ENCODE peak calls at places on chromosomes 6 and 20, in ten cellular contexts. M is heart left ventricle, L is HepG2, X is transverse colon, W is A549, U is esophagus squamous epithelium, Y is right lobe of liver, A is body of pancreas, D is H1, J is stomach. G is an unnamed sample.

GRCh38 chr20:49151437-49151836 is 36.7 kb downstream of the STAU1 start:
- DNase-seq in X (no peak), L (no peak), M (no peak), J (no peak), Y (no peak), W (no peak), A (no peak), D (no peak), U (no peak), G (no peak)

GRCh38 chr20:15772826-15773225 is 800.4 kb downstream of the KIF16B start:
- DNase-seq in D (no peak), M (no peak), U (no peak), Y (no peak), W (no peak), A (no peak), J (no peak), L (no peak), X (no peak), G (no peak)

GRCh38 chr6:65760285-65760684 is 53.3 kb upstream of the EYS start:
- DNase-seq in U (no peak), D (no peak), M (no peak), J (no peak), Y (no peak), W (peak), L (peak), A (no peak), X (no peak), G (no peak)

GRCh38 chr6:161486326-161486725 is 212.5 kb upstream of the AGPAT4 start:
- DNase-seq in X (no peak), W (peak), J (no peak), D (no peak), M (no peak), U (no peak), L (no peak), A (peak), Y (no peak), G (no peak)

GRCh38 chr6:6006428-6007310 is at the start of gene NRN1:
- DNase-seq in M (no peak), X (no peak), W (no peak), Y (no peak), U (no peak), D (no peak), J (no peak), L (no peak), A (no peak), G (no peak)

GRCh38 chr20:63268671-63269439 is 3.8 kb upstream of the ARFGAP1 start:
- DNase-seq in W (no peak), D (no peak), J (no peak), M (no peak), L (peak), U (no peak), Y (no peak), A (no peak), X (no peak), G (no peak)

GRCh38 chr6:30939473-30939872 is 1.3 kb upstream of the MUCL3 start:
- DNase-seq in L (no peak), D (no peak), X (no peak), A (peak), M (no peak), U (no peak), J (peak), Y (no peak), W (no peak), G (no peak)

GRCh38 chr20:48592107-48592940 is 235.5 kb downstream of the PREX1 start:
- DNase-seq in W (no peak), L (no peak), M (no peak), D (no peak), J (no peak), A (no peak), Y (no peak), U (no peak), X (no peak), G (peak)

GRCh38 chr6:138487122-138487604 is 12.1 kb downstream of the NHSL1 start:
- DNase-seq in U (no peak), A (no peak), J (no peak), M (no peak), X (no peak), D (no peak), L (no peak), W (no peak), Y (no peak), G (no peak)

GRCh38 chr20:11216451-11217314 is 542.9 kb upstream of the JAG1 start:
- DNase-seq in L (peak), U (no peak), J (no peak), A (peak), M (no peak), Y (no peak), W (peak), X (no peak), D (no peak), G (no peak)

GRCh38 chr6:168419569-168419968 is 21.4 kb upstream of the SMOC2 start:
- DNase-seq in W (no peak), J (no peak), A (no peak), U (no peak), Y (no peak), X (no peak), L (no peak), D (no peak), M (no peak), G (no peak)

GRCh38 chr6:36963451-36964290 is 9.1 kb downstream of the PI16 start:
- DNase-seq in X (peak), D (no peak), W (no peak), Y (no peak), A (peak), L (no peak), U (no peak), M (peak), J (no peak), G (no peak)

GRCh38 chr20:25246182-25246943 is 1.5 kb upstream of the PYGB start:
- DNase-seq in A (no peak), U (no peak), W (no peak), X (peak), J (no peak), Y (no peak), M (no peak), L (no peak), D (no peak), G (no peak)
- H3K4me3 ChIP-seq in A (no peak), U (no peak), W (peak), X (peak), J (no peak), Y (no peak), M (peak), L (peak), D (no peak), G (no peak)

GRCh38 chr20:34824026-34824860 is 1.2 kb downstream of the NCOA6 start:
- DNase-seq in M (no peak), L (peak), A (peak), U (no peak), D (peak), W (peak), J (peak), X (peak), Y (peak), G (peak)
- TF ChIP-seq POLR2A in M (no peak), L (peak), A (peak), U (peak), D (no peak), W (peak), J (no peak), X (peak), Y (peak), G (no peak)

GRCh38 chr6:45310118-45310788 is 17.9 kb upstream of the RUNX2 start:
- DNase-seq in U (no peak), J (no peak), M (no peak), D (no peak), A (no peak), X (no peak), L (no peak), Y (no peak), W (no peak), G (no peak)
- H3K4me3 ChIP-seq in U (no peak), J (no peak), M (no peak), D (no peak), A (no peak), X (no peak), L (no peak), Y (no peak), W (no peak), G (no peak)

GRCh38 chr6:111662794-111663231 is 57.1 kb upstream of the TRAF3IP2 start:
- DNase-seq in W (no peak), L (no peak), U (no peak), Y (no peak), A (no peak), M (no peak), D (no peak), J (no peak), X (peak), G (peak)

GRCh38 chr6:111662192-111662793 is 56.6 kb upstream of the TRAF3IP2 start:
- DNase-seq in X (no peak), A (no peak), J (no peak), U (no peak), Y (no peak), D (no peak), L (no peak), W (no peak), M (no peak), G (peak)

GRCh38 chr6:111664565-111665039 is 58.9 kb upstream of the TRAF3IP2 start:
- DNase-seq in L (no peak), X (no peak), D (no peak), W (no peak), M (no peak), U (no peak), A (no peak), J (no peak), Y (no peak), G (no peak)

GRCh38 chr6:111663232-111663631 is 57.6 kb upstream of the TRAF3IP2 start:
- DNase-seq in A (no peak), X (peak), D (no peak), J (no peak), L (no peak), W (no peak), M (no peak), Y (no peak), U (no peak), G (peak)

GRCh38 chr6:111663692-111664564 is 58.2 kb upstream of the TRAF3IP2 start:
- DNase-seq in A (no peak), M (peak), U (no peak), D (peak), Y (peak), L (no peak), W (no peak), J (no peak), X (no peak), G (peak)
- TF ChIP-seq POLR2A in A (no peak), M (no peak), U (no peak), D (no peak), Y (no peak), L (no peak), W (no peak), J (no peak), X (no peak), G (no peak)

DNA sequence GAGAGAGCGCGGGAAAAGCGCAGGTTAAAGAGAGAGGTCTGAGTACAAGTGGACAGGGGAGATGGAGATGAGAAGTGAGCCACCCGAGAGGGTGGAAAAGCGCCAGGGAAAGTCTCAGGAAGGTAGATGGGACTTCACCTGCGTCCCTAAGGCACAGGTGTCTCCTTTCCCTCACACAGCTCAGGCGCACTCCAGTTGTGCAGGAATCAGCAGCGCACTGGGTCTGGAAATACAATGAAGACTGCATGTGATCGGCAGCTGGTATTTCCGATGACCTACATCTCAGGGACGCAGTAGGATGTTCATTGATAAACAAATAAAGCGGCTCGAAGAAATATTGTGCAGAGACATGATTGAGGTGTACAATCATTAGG is 432 bp upstream of the KHDRBS2 start:
- DNase-seq in D (no peak), M (no peak), L (no peak), W (no peak), A (peak), J (no peak), U (no peak), Y (no peak), X (no peak), G (no peak)
- H3K4me3 ChIP-seq in D (peak), M (peak), L (no peak), W (no peak), A (no peak), J (peak), U (no peak), Y (peak), X (peak), G (peak)

GRCh38 chr6:118895241-118895561 is 1.2 kb downstream of the ASF1A start:
- DNase-seq in D (no peak), X (no peak), M (no peak), A (no peak), Y (no peak), W (no peak), L (no peak), U (no peak), J (no peak), G (no peak)

GRCh38 chr6:118894425-118895240 is 681 bp downstream of the ASF1A start:
- DNase-seq in M (peak), X (peak), A (peak), W (peak), Y (peak), D (no peak), L (peak), U (peak), J (peak), G (peak)

GRCh38 chr6:118892248-118893094 is 1.5 kb upstream of the ASF1A start:
- DNase-seq in J (no peak), D (no peak), M (no peak), U (no peak), W (no peak), X (no peak), Y (no peak), L (no peak), A (no peak), G (no peak)

GRCh38 chr6:118893095-118893881 is 664 bp upstream of the ASF1A start:
- DNase-seq in U (no peak), L (peak), D (no peak), Y (no peak), J (no peak), M (no peak), W (no peak), A (peak), X (peak), G (no peak)

GRCh38 chr6:118893882-118894424 is at the start of gene ASF1A:
- DNase-seq in D (peak), W (peak), J (peak), U (peak), X (peak), A (peak), L (peak), Y (peak), M (peak), G (peak)
- TF ChIP-seq POLR2A in D (peak), W (peak), J (no peak), U (peak), X (peak), A (peak), L (peak), Y (peak), M (peak), G (peak)

GRCh38 chr20:33684533-33685327 is 1.5 kb downstream of the E2F1 start:
- DNase-seq in U (no peak), Y (no peak), A (no peak), X (no peak), W (no peak), M (no peak), J (no peak), D (no peak), L (no peak), G (no peak)
- H3K4me3 ChIP-seq in U (peak), Y (no peak), A (no peak), X (peak), W (peak), M (no peak), J (peak), D (peak), L (peak), G (no peak)

GRCh38 chr6:43523282-43523681 is 6.4 kb downstream of the POLR1C start:
- DNase-seq in J (no peak), L (no peak), U (no peak), A (no peak), Y (no peak), W (no peak), X (no peak), D (no peak), M (no peak), G (no peak)
- TF ChIP-seq POLR2A in J (no peak), L (no peak), U (no peak), A (no peak), Y (no peak), W (no peak), X (no peak), D (peak), M (no peak), G (no peak)

GRCh38 chr6:51218181-51218580 is 399.5 kb downstream of the TFAP2B start:
- DNase-seq in X (no peak), L (no peak), D (no peak), M (no peak), J (no peak), U (no peak), W (no peak), Y (no peak), A (no peak), G (no peak)

GRCh38 chr6:51209651-51210050 is 391.0 kb downstream of the TFAP2B start:
- DNase-seq in A (no peak), M (no peak), J (no peak), Y (no peak), X (no peak), L (no peak), W (no peak), U (no peak), D (no peak), G (no peak)

GRCh38 chr6:51214442-51214841 is 395.8 kb downstream of the TFAP2B start:
- DNase-seq in X (no peak), W (no peak), L (no peak), Y (no peak), D (no peak), M (no peak), A (no peak), J (no peak), U (no peak), G (no peak)

GRCh38 chr6:51213806-51214205 is 395.1 kb downstream of the TFAP2B start:
- DNase-seq in J (no peak), A (no peak), U (no peak), X (no peak), M (no peak), D (peak), Y (peak), L (no peak), W (no peak), G (no peak)
- H3K4me3 ChIP-seq in J (peak), A (no peak), U (no peak), X (no peak), M (no peak), D (no peak), Y (no peak), L (no peak), W (no peak), G (no peak)

G was measured in sigmoid colon.